ENCODE peak calls at places on chromosome 15, in nine cellular contexts. Y is head of caudate nucleus, D is left colon, A is HS-27A, M is immature natural killer cell, W is GM18507, F is mucosa of descending colon, K is HEK293T, J is skeletal muscle cell. H is an unnamed sample.

GRCh38 chr15:47473857-47474256 is 243.4 kb upstream of the SEMA6D start:
- DNase-seq in W (no peak), D (peak), M (no peak), J (peak), Y (peak), K (no peak), F (no peak), A (no peak), H (no peak)

GRCh38 chr15:83436513-83437158 is 10.5 kb upstream of the SH3GL3 start:
- DNase-seq in A (no peak), W (no peak), M (no peak), F (no peak), D (no peak), J (no peak), K (peak), Y (peak), H (no peak)

GRCh38 chr15:71083349-71083748 is 31.9 kb upstream of the THSD4 start:
- DNase-seq in F (no peak), K (no peak), J (peak), A (no peak), D (no peak), W (no peak), M (no peak), Y (no peak), H (no peak)

GRCh38 chr15:73678498-73678897 is 5.7 kb upstream of the CD276 start:
- DNase-seq in W (no peak), J (no peak), Y (no peak), F (no peak), M (no peak), K (no peak), A (no peak), D (no peak), H (no peak)

GRCh38 chr15:56835598-56836275 is 82.7 kb upstream of the TCF12 start:
- DNase-seq in F (no peak), A (no peak), J (no peak), K (no peak), M (no peak), Y (no peak), W (no peak), D (no peak), H (no peak)

GRCh38 chr15:51649659-51650521 is 27.3 kb upstream of the DMXL2 start:
- DNase-seq in D (no peak), A (peak), Y (peak), M (peak), J (peak), F (no peak), K (peak), W (peak), H (peak)

GRCh38 chr15:78306176-78306774 is 6.9 kb upstream of the SKIC8 start:
- DNase-seq in K (no peak), W (no peak), M (no peak), Y (no peak), A (peak), J (peak), F (no peak), D (no peak), H (no peak)

GRCh38 chr15:38257676-38258075 is 5.0 kb downstream of the SPRED1 start:
- DNase-seq in W (no peak), K (no peak), A (no peak), D (no peak), J (no peak), M (no peak), Y (no peak), F (no peak), H (no peak)

GRCh38 chr15:63905558-63906265 is 72.0 kb upstream of the HERC1 start:
- DNase-seq in A (no peak), D (no peak), K (no peak), Y (no peak), J (no peak), M (peak), W (no peak), F (no peak), H (no peak)

GRCh38 chr15:65300924-65301441 is 3.5 kb upstream of the RNU5B-1 start:
- DNase-seq in M (no peak), W (no peak), K (no peak), Y (no peak), F (no peak), A (no peak), D (no peak), J (no peak), H (peak)

GRCh38 chr15:29889545-29890329 is 67.5 kb upstream of the TJP1 start:
- DNase-seq in J (no peak), M (no peak), F (no peak), W (no peak), A (no peak), K (no peak), Y (no peak), D (no peak), H (no peak)

GRCh38 chr15:34109775-34110663 is 8.1 kb downstream of the PGBD4 start:
- DNase-seq in M (peak), K (peak), W (no peak), Y (no peak), D (no peak), J (no peak), F (no peak), A (no peak), H (peak)

GRCh38 chr15:70186152-70186551 is 88.4 kb upstream of the TLE3 start:
- DNase-seq in F (no peak), M (no peak), J (no peak), K (no peak), D (peak), Y (no peak), W (no peak), A (no peak), H (no peak)